ENCODE peak calls at places on chromosomes 13 and 19, in seven cellular contexts. V is mesenchymal stem cell, J is neuronal stem cell, G is H9, P is IMR-90, O is H1, F is trophoblast cell. I is an unnamed sample.

GRCh38 chr19:2969104-2969504 is 8.3 kb upstream of the TLE6 start:
- DNase-seq in V (peak), J (no peak), G (no peak), P (no peak), O (no peak), F (no peak), I (no peak)

GRCh38 chr13:87884874-87885273 is 213.7 kb downstream of the SLITRK5 start:
- DNase-seq in V (peak), J (peak), G (peak), P (peak), O (no peak), F (no peak), I (peak)

GRCh38 chr13:65378484-65378883 is 1851.7 kb downstream of the PCDH9 start:
- DNase-seq in V (no peak), J (no peak), G (no peak), P (no peak), O (no peak), F (no peak), I (no peak)

GRCh38 chr13:102003848-102004570 is 397.8 kb downstream of the FGF14 start:
- DNase-seq in V (no peak), J (no peak), G (no peak), P (no peak), O (no peak), F (no peak), I (no peak)

GRCh38 chr13:94542917-94543316 is 53.0 kb downstream of the TGDS start:
- DNase-seq in V (no peak), J (no peak), G (no peak), P (no peak), O (no peak), F (no peak), I (no peak)

GRCh38 chr19:48348039-48348438 is 15.7 kb downstream of the TMEM143 start:
- DNase-seq in V (no peak), J (no peak), G (no peak), P (no peak), O (no peak), F (no peak), I (no peak)

GRCh38 chr13:113421673-113422270 is 31.5 kb downstream of the ADPRHL1 start:
- DNase-seq in V (no peak), J (no peak), G (no peak), P (peak), O (no peak), F (no peak), I (no peak)

GRCh38 chr13:44088911-44089851 is 209.5 kb downstream of the LACC1 start:
- DNase-seq in V (peak), J (no peak), G (no peak), P (no peak), O (no peak), F (peak), I (no peak)

GRCh38 chr19:35609881-35610353 is 2.6 kb upstream of the HAUS5 start:
- DNase-seq in V (no peak), J (no peak), G (no peak), P (no peak), O (no peak), F (no peak), I (no peak)

GRCh38 chr13:89066868-89067466 is 1395.8 kb downstream of the SLITRK5 start:
- DNase-seq in V (peak), J (peak), G (peak), P (peak), O (no peak), F (no peak), I (peak)

GRCh38 chr19:49231804-49232203 is 74.2 kb downstream of the TRPM4 start:
- DNase-seq in V (no peak), J (no peak), G (no peak), P (no peak), O (no peak), F (no peak), I (no peak)

GRCh38 chr19:46678110-46678732 is 17.2 kb upstream of the DACT3 start:
- DNase-seq in V (no peak), J (no peak), G (peak), P (no peak), O (peak), F (no peak), I (peak)

GRCh38 chr19:7748756-7749155 is 1.4 kb upstream of the CD209 start:
- DNase-seq in V (peak), J (no peak), G (peak), P (peak), O (peak), F (peak), I (peak)

GRCh38 chr19:43596842-43597461 is 557 bp downstream of the ZNF576 start:
- DNase-seq in V (peak), J (no peak), G (no peak), P (peak), O (no peak), F (no peak), I (no peak)

GRCh38 chr13:66809496-66809895 is 420.6 kb downstream of the PCDH9 start:
- DNase-seq in V (peak), J (no peak), G (no peak), P (peak), O (no peak), F (no peak), I (no peak)

GRCh38 chr13:78618411-78618810 is 15.1 kb upstream of the POU4F1 start:
- DNase-seq in V (no peak), J (no peak), G (no peak), P (no peak), O (no peak), F (no peak), I (no peak)

GRCh38 chr13:30725331-30726085 is 9.8 kb upstream of the ALOX5AP start:
- DNase-seq in V (no peak), J (no peak), G (no peak), P (peak), O (no peak), F (no peak), I (no peak)

GRCh38 chr13:33322965-33323668 is 37.6 kb upstream of the STARD13 start:
- DNase-seq in V (no peak), J (no peak), G (no peak), P (no peak), O (no peak), F (no peak), I (no peak)
- H3K9ac ChIP-seq in V (peak), J (no peak), G (no peak), P (peak), O (no peak), F (no peak), I (no peak)

GRCh38 chr19:11745871-11746270 is 7.1 kb upstream of the ZNF823 start:
- DNase-seq in V (no peak), J (no peak), G (no peak), P (no peak), O (no peak), F (no peak), I (no peak)
- H2AK5ac ChIP-seq in V (no peak), J (no peak), G (no peak), P (no peak), O (no peak), F (no peak), I (no peak)

GRCh38 chr13:106911602-106912001 is 343.7 kb upstream of the ARGLU1 start:
- DNase-seq in V (no peak), J (no peak), G (no peak), P (no peak), O (no peak), F (no peak), I (no peak)
- H3K4ac ChIP-seq in V (no peak), J (no peak), G (no peak), P (no peak), O (no peak), F (no peak), I (no peak)

DNA sequence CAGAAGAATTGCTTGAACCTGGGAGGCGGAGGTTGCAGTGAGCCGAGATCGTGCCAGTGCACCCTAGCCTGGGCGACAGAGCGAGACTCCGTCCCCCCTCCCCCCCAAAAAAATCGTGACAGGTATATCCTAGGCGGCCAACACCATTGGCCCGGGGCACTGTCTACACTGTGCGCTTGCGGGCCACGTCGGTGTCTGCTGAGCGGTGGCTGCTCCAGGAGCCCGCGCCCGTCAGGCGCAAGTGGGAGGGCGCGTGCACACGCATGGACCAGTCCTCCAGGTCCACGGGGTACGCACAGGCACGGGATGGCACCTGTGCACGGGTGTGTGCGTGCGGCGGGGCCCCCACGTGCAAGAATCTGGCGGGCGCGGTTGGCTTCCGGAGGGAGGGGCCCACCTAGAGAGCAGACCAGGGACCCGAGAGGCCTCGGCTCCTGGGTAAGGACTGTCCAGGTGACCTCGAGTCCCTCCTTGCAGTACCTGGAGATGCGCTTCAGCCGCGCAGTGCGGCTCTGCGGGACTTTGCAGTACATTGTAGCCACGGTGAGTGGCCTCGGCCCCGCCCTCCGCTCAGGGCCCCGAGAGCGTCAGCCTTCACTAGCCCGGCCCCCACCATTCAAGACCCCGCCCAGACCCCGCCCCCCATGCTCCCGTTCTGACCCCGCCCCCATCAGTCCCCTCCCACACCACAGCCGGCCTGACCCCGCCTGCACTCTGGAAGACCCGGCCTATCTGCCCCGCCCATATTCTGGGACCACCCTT is 2.1 kb downstream of the SLC5A5 start:
- DNase-seq in V (peak), J (peak), G (peak), P (no peak), O (peak), F (peak), I (peak)
- H3K9ac ChIP-seq in V (no peak), J (peak), G (no peak), P (no peak), O (no peak), F (no peak), I (peak)

GRCh38 chr13:40657961-40658360 is 8.5 kb downstream of the FOXO1 start:
- DNase-seq in V (no peak), J (no peak), G (no peak), P (no peak), O (no peak), F (no peak), I (no peak)
- H2AK5ac ChIP-seq in V (no peak), J (no peak), G (no peak), P (no peak), O (no peak), F (no peak), I (no peak)

DNA sequence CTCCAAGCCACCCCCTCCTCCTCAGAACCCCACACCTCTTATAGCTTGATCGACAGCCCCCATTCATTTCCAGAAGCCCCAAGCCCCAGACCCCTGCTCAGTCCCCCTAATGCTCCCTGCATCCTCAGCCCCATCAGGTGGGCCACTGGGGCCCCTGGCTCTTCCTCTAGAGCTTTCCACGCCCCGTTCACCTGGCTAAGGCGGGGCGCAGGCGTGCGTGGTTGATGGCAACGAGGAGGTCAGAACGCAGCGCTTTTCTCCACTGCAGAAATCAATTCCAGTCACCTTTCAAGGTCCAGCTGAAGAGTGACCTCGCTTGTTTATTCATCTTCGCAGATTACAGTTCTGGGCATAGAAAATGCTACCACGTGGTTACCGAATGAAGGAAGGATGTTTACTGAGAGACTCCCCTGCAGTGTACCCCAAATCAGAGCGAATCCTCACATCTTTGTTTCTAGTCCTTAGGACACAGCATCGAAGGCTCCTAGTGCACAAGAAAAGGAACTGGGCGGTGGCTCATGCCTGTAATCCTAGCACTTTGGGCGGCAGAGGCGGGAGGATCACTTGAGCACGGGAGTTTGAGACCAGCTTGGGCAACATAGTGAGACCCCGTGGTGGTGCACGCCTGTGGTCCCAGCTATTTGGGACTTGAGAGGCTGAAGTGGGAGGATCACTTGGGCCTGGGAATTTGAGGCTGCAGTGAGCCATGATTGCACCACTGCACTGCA is 798 bp upstream of the PBX4 start:
- DNase-seq in V (no peak), J (no peak), G (no peak), P (no peak), O (no peak), F (no peak), I (no peak)
- H3K4ac ChIP-seq in V (no peak), J (no peak), G (no peak), P (no peak), O (no peak), F (no peak), I (no peak)

GRCh38 chr13:97653741-97654140 is 219.8 kb downstream of the RAP2A start:
- DNase-seq in V (no peak), J (no peak), G (no peak), P (peak), O (no peak), F (peak), I (no peak)

GRCh38 chr13:97648881-97649224 is 214.9 kb downstream of the RAP2A start:
- DNase-seq in V (no peak), J (no peak), G (no peak), P (no peak), O (no peak), F (no peak), I (peak)

DNA sequence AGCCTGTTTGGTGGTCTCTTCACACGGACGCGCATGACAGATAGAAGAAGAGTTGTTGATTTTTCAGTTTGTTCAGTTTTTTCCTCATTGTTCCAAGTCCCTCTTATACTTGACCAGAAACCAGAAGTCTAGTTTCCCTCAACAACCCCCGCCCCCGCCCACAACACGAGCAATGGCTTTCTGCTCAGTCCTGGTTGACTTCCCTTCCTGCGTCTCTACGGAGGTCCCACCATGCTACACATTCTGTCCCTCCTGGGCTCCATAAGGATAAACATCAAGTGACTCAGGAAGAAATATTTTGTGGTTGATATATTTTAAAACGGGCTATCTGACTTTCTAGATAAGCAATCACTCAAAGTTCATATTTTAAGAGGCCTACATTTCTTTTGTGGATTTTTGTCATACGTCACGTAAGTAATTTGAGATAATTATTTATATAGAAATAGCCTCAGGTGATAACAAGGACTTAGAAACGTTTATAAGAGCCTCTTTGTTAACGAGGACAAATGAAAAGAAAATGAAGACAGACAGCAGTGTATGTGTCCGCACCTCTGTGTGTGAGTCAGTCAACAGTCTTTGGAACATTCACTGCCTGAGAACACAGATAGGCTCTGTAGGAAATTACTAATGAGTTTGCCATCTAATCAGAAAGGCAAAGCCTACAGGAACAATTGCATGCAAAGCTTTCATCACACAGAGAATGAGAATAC is 214.4 kb downstream of the RAP2A start:
- DNase-seq in V (peak), J (no peak), G (no peak), P (no peak), O (no peak), F (peak), I (no peak)
- H3K9ac ChIP-seq in V (no peak), J (no peak), G (no peak), P (no peak), O (no peak), F (no peak), I (no peak)

GRCh38 chr13:35471466-35472307 is 4.8 kb downstream of the MAB21L1 start:
- DNase-seq in V (peak), J (peak), G (no peak), P (no peak), O (no peak), F (no peak), I (peak)

GRCh38 chr13:35475960-35476943 is at the start of gene MAB21L1:
- DNase-seq in V (peak), J (peak), G (no peak), P (peak), O (peak), F (peak), I (peak)

GRCh38 chr13:35475131-35475959 is 1.1 kb downstream of the MAB21L1 start:
- DNase-seq in V (peak), J (peak), G (peak), P (peak), O (peak), F (peak), I (peak)

GRCh38 chr13:35472308-35473008 is 4.0 kb downstream of the MAB21L1 start:
- DNase-seq in V (no peak), J (no peak), G (no peak), P (no peak), O (no peak), F (no peak), I (peak)

DNA sequence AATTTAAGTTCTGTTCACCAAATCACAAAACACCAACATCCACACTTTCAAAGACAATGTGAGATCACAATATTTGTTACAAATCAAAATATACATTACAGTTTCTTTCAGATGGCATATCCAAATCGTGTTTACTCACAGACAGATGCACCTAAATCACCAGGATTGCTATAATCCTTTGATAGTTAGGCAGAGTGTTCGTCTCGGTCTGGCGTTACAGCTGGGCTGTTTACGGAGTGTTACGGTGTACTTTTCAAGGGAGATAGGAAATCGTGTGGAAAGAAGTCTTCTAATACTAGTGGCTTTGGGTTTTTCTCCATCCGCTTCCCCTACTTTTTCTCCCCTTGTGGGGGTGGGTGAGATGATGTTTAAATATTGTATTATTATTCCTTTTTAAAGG is 1.9 kb downstream of the MAB21L1 start:
- DNase-seq in V (no peak), J (no peak), G (no peak), P (no peak), O (no peak), F (no peak), I (peak)
- H2AK5ac ChIP-seq in V (no peak), J (no peak), G (no peak), P (no peak), O (no peak), F (no peak), I (no peak)

GRCh38 chr19:31451686-31452325 is 102.6 kb upstream of the TSHZ3 start:
- DNase-seq in V (no peak), J (no peak), G (no peak), P (peak), O (no peak), F (peak), I (no peak)
- H3K4ac ChIP-seq in V (no peak), J (no peak), G (no peak), P (no peak), O (no peak), F (no peak), I (no peak)

DNA sequence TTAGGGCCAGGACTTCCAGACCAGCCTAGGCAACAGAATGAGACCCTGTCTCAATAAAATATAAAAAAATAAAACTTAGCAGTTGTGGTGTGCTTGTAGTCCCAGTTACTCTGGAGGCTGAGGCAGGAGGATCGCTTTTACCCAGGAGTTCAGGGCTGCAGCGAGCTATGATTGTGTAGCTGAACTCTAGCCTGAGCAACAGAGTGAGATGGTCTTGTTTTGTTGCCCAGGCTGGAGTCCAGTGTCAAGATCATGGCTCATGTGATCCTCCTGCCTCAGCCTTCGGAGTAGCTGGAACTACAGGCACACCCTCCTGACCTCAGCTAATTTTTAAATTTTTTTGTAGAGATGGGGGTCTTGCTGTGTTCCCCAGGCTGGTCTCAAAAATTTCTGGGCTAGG is 4.3 kb upstream of the JUNB start:
- DNase-seq in V (no peak), J (no peak), G (no peak), P (no peak), O (no peak), F (no peak), I (no peak)
- H3K9ac ChIP-seq in V (peak), J (no peak), G (no peak), P (no peak), O (no peak), F (no peak), I (no peak)